ENCODE peak calls at places on chromosome 20, in five cellular contexts. D is A549; U is naive thymus-derived CD4-positive, alpha-beta T cell; P is fibroblast of lung; V is esophagus squamous epithelium. K is an unnamed sample.

GRCh38 chr20:6525447-6526303 is 241.8 kb upstream of the BMP2 start:
- DNase-seq in P (peak; percentile 71), U (no peak), V (no peak), D (no peak), K (no peak)

GRCh38 chr20:12053348-12053747 is 135.7 kb downstream of the BTBD3 start:
- DNase-seq in V (no peak), D (no peak), P (peak; percentile 87), U (no peak), K (no peak)

GRCh38 chr20:53748821-53749402 is 155.3 kb upstream of the ZNF217 start:
- DNase-seq in D (no peak), U (no peak), P (peak; percentile 87), V (no peak), K (peak; percentile 24)

GRCh38 chr20:51767018-51767866 is 948 bp downstream of the ATP9A start:
- DNase-seq in U (no peak), P (peak; percentile 36), V (no peak), D (peak; percentile 72), K (peak; percentile 40)

GRCh38 chr20:32203556-32204484 is 3.7 kb downstream of the PLAGL2 start:
- DNase-seq in V (no peak), U (no peak), D (no peak), P (peak; percentile 22), K (peak; percentile 35)

GRCh38 chr20:37560629-37561028 is 33.0 kb upstream of the BLCAP start:
- DNase-seq in P (no peak), U (no peak), D (no peak), V (no peak), K (no peak)

GRCh38 chr20:16542477-16542876 is 30.8 kb downstream of the KIF16B start:
- DNase-seq in D (no peak), U (no peak), P (no peak), V (no peak), K (no peak)

GRCh38 chr20:38515631-38516030 is 43.0 kb downstream of the RALGAPB start:
- DNase-seq in D (no peak), P (no peak), V (no peak), U (no peak), K (no peak)

GRCh38 chr20:23160536-23161243 is 74.6 kb upstream of the CD93 start:
- DNase-seq in D (no peak), U (no peak), V (no peak), P (peak; percentile 48), K (no peak)

GRCh38 chr20:62472343-62473199 is 3.2 kb downstream of the GATA5 start:
- DNase-seq in U (no peak), V (no peak), D (no peak), P (no peak), K (no peak)

GRCh38 chr20:1225263-1225728 is 548 bp upstream of the RAD21L1 start:
- DNase-seq in U (no peak), D (no peak), V (no peak), P (no peak), K (no peak)

GRCh38 chr20:23257106-23257761 is 93.4 kb upstream of the NXT1 start:
- DNase-seq in P (peak; percentile 36), D (no peak), V (no peak), U (no peak), K (no peak)

GRCh38 chr20:62163986-62164762 is 18.7 kb upstream of the MTG2 start:
- DNase-seq in D (no peak), V (no peak), U (no peak), P (no peak), K (no peak)

GRCh38 chr20:25082498-25082873 is 545 bp upstream of the VSX1 start:
- DNase-seq in U (no peak), P (no peak), D (no peak), V (no peak), K (no peak)

GRCh38 chr20:29443819-29444218 is 1813.6 kb upstream of the DEFB115 start:
- DNase-seq in P (no peak), V (no peak), D (no peak), U (no peak), K (no peak)

GRCh38 chr20:22921595-22922421 is 113.3 kb upstream of the SSTR4 start:
- DNase-seq in D (peak; percentile 40), V (no peak), U (no peak), P (peak; percentile 60), K (no peak)

GRCh38 chr20:59931511-59932312 is 1.7 kb downstream of the SYCP2 start:
- DNase-seq in D (no peak), U (no peak), V (no peak), P (no peak), K (no peak)

GRCh38 chr20:16580127-16580526 is 6.9 kb upstream of the KIF16B start:
- DNase-seq in V (no peak), P (peak; percentile 71), U (no peak), D (no peak), K (no peak)

GRCh38 chr20:38120625-38120988 is 44.5 kb downstream of the TGM2 start:
- DNase-seq in P (no peak), V (no peak), D (no peak), U (no peak), K (no peak)

GRCh38 chr20:15131176-15131575 is 793.8 kb upstream of the FLRT3 start:
- DNase-seq in U (no peak), V (no peak), D (no peak), P (no peak), K (no peak)

GRCh38 chr20:38293490-38294333 is 10.2 kb upstream of the BPI start:
- DNase-seq in D (no peak), V (no peak), P (peak; percentile 42), U (no peak), K (no peak)

GRCh38 chr20:41161886-41162285 is 24.5 kb downstream of the PLCG1 start:
- DNase-seq in U (no peak), D (no peak), P (no peak), V (no peak), K (no peak)
- H3K27ac ChIP-seq in U (peak overlapping the region; percentile 82), D (no peak overlapping the region), P (no peak overlapping the region), V (no peak overlapping the region), K (peak overlapping the region; percentile 55)

DNA sequence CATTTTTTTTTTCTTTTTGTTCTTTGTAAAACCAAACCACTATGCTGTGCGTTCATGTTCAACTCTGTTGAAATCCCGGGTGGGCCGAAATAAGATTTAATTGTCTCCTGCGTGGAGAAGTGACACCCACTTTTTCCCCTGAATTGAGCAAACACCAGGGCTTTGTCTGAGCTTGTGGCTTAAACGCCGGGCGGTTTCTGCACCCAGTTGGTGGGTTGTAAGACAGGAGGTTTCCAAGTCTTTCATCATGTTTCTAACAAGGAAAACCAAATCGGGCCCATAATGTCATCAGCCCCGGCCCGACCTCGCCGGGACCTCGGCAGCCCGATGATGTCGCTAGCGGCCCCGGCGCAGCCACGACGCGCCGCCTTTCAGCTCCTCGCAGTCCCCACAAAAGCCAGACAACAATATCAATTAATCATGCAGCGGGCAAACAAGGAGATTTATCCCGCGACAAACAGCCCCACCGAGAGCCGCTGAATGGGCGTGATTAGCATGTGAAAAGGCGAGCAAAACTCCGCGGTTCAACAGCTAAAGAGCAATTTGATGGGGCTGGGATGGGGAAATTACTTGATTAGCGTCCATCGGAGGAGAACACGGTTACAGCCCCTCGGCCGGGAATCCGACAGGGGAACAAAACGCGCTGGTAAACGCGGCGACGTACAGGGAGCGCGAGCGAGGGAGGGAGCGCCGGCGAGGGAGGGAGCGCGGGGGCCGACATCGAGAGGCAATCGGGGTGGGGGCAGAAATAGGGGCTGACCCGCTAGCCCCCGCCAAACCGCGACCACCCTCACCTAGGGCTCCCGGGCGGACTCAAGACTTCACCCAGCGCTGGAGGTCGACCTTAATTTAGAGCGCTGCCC is 5.3 kb downstream of the LINC00237 start:
- DNase-seq in U (no peak), P (no peak), D (no peak), V (no peak), K (no peak)
- H3K4me3 ChIP-seq in U (peak overlapping the region; percentile 51), P (peak overlapping the region; percentile 37), D (peak overlapping the region; percentile 37), V (peak overlapping the region; percentile 50), K (peak overlapping the region; percentile 84)

DNA sequence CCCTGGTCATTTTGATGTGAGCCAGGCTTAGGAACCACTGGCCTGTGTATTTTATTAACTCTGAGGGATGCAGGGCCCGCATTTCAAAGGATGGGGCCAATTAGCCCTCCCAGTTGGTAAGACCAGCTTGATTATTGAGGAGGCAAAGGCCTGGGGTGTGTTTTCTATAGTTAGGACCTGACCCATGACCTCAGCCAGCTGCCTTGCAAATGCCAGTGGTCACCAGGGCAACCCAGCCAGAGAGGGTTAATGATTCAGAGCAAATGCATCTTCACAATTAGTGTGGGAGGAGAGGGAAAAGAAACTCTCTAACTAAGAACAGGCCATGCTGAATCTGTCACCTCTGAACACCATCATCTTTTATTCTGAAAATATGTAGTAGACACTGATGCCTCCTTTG is 835.4 kb downstream of the MAFB start:
- DNase-seq in V (no peak), P (peak; percentile 92), D (no peak), U (no peak), K (no peak)
- H3K4me1 ChIP-seq in V (peaks cover 28% of the 10 kb centered on the region), P (peaks cover 34% of the 10 kb centered on the region), D (no peaks in the 10 kb centered on the region), U (no peaks in the 10 kb centered on the region), K (no peaks in the 10 kb centered on the region)

DNA sequence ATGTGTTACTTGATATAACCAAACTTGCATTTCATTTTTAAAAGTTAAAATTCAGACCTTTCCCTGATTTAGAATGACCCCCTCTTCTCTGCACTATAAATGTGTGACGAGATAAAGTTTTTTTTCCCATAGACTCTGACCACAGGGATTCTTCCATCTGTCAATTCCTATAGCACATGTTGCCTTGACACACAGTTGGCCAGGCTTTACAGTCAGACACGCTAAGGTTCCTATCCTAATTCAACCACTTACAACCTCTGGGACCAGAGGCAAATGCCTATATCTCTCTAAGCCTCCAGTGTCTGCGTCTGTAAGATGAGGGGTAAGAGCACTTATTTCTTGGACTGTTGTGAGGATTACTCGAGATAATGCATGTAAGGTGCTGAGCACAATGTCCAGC is 40.6 kb downstream of the KCNS1 start:
- DNase-seq in D (no peak), U (no peak), V (no peak), P (no peak), K (no peak)
- H3K27ac ChIP-seq in D (peak overlapping the region; percentile 55), U (no peak overlapping the region), V (no peak overlapping the region), P (no peak overlapping the region), K (peak overlapping the region; percentile 20)

GRCh38 chr20:35904982-35905663 is 49.2 kb downstream of the SCAND1 start:
- DNase-seq in D (no peak), P (no peak), U (no peak), V (no peak), K (no peak)

GRCh38 chr20:35899064-35899463 is 55.2 kb downstream of the SCAND1 start:
- DNase-seq in P (no peak), D (no peak), U (no peak), V (no peak), K (no peak)

GRCh38 chr20:35902545-35902941 is 51.8 kb downstream of the SCAND1 start:
- DNase-seq in V (no peak), P (no peak), U (no peak), D (no peak), K (no peak)

GRCh38 chr20:35903843-35904242 is 50.5 kb downstream of the SCAND1 start:
- DNase-seq in V (no peak), U (no peak), P (peak; percentile 62), D (no peak), K (no peak)

GRCh38 chr20:35901678-35902544 is 52.4 kb downstream of the SCAND1 start:
- DNase-seq in D (peak; percentile 80), P (peak; percentile 92), V (no peak), U (no peak), K (no peak)
- H3K4me3 ChIP-seq in D (no peak overlapping the region), P (no peak overlapping the region), V (no peak overlapping the region), U (no peak overlapping the region), K (no peak overlapping the region)

DNA sequence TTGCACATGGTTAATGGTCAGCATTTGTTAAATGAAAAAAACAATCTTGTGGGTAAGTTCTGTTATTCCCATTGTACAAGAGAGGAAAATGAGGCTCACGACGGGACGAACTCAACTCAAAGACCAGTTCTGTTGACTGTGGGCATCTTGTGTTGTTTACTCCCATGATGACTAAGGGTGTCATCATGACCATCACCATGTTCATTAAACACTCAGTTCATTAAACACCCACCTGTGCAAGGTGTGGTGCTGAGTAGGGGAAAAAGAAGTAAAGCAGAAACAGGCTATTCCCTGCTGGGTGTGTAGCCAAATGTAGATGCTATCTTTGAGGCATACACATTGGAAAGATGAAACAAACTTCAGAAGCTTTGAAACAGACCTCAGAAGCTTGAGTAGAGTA is 4.5 kb downstream of the CHMP4B start:
- DNase-seq in P (no peak), D (no peak), U (no peak), V (no peak), K (no peak)
- H3K4me1 ChIP-seq in P (no peaks in the 10 kb centered on the region), D (peaks cover 23% of the 10 kb centered on the region), U (peaks cover 28% of the 10 kb centered on the region), V (peaks cover 91% of the 10 kb centered on the region), K (peaks cover 42% of the 10 kb centered on the region)

K was measured in CD4-positive, CD25-positive, alpha-beta regulatory T cell.